ENCODE peak calls at places on chromosomes 2 and 18, in ten cellular contexts. S, O, B, U, X, R, L, H, P and F are unnamed samples. For H3K27me3, the result is how much of the 10 kb centered on the place peaks cover.

GRCh38 chr2:171741189-171741588 is 53.9 kb downstream of the DYNC1I2 start:
- DNase-seq in S (no peak), O (no peak), B (no peak), U (no peak), X (peak), R (peak), L (no peak), H (no peak), P (no peak), F (peak)

GRCh38 chr2:160993543-160994090 is 166.6 kb upstream of the TANK start:
- DNase-seq in S (no peak), O (no peak), B (no peak), U (no peak), X (no peak), R (no peak), L (no peak), H (no peak), P (no peak), F (no peak)

GRCh38 chr2:200713704-200714064 is 98.0 kb upstream of the BZW1 start:
- DNase-seq in S (no peak), O (no peak), B (peak), U (no peak), X (no peak), R (no peak), L (no peak), H (no peak), P (no peak), F (peak)

GRCh38 chr2:168851674-168852320 is 38.4 kb downstream of the SPC25 start:
- DNase-seq in S (no peak), O (no peak), B (no peak), U (no peak), X (no peak), R (peak), L (no peak), H (no peak), P (peak), F (no peak)

GRCh38 chr18:49933530-49933929 is 120.2 kb upstream of the ACAA2 start:
- DNase-seq in S (peak), O (no peak), B (no peak), U (no peak), X (no peak), R (peak), L (no peak), H (no peak), P (no peak), F (no peak)

GRCh38 chr2:223744580-223744979 is 92.8 kb downstream of the AP1S3 start:
- DNase-seq in S (no peak), O (no peak), B (no peak), U (no peak), X (no peak), R (peak), L (no peak), H (no peak), P (no peak), F (no peak)

GRCh38 chr2:46810195-46810594 is 105.4 kb downstream of the MCFD2 start:
- DNase-seq in S (no peak), O (no peak), B (no peak), U (no peak), X (no peak), R (no peak), L (no peak), H (no peak), P (no peak), F (no peak)

GRCh38 chr18:69400976-69401474 is 337 bp downstream of the DOK6 start:
- DNase-seq in S (no peak), O (no peak), B (no peak), U (peak), X (no peak), R (peak), L (peak), H (no peak), P (peak), F (no peak)

GRCh38 chr2:45907592-45907991 is 256.1 kb downstream of the PRKCE start:
- DNase-seq in S (no peak), O (no peak), B (no peak), U (no peak), X (no peak), R (no peak), L (no peak), H (no peak), P (no peak), F (no peak)

GRCh38 chr2:8542381-8543064 is 139.3 kb upstream of the ID2 start:
- DNase-seq in S (no peak), O (peak), B (no peak), U (no peak), X (no peak), R (no peak), L (no peak), H (no peak), P (no peak), F (no peak)

GRCh38 chr2:42858140-42859005 is 66.0 kb upstream of the HAAO start:
- DNase-seq in S (no peak), O (no peak), B (no peak), U (no peak), X (no peak), R (no peak), L (no peak), H (no peak), P (no peak), F (no peak)

GRCh38 chr2:20450201-20451108 is 3.6 kb downstream of the RHOB start:
- DNase-seq in S (peak), O (no peak), B (no peak), U (no peak), X (no peak), R (peak), L (peak), H (peak), P (peak), F (no peak)

GRCh38 chr18:42860011-42860410 is 255.5 kb downstream of the RIT2 start:
- DNase-seq in S (no peak), O (no peak), B (no peak), U (no peak), X (no peak), R (peak), L (no peak), H (no peak), P (no peak), F (no peak)

GRCh38 chr2:159035790-159036411 is 67.5 kb downstream of the TANC1 start:
- DNase-seq in S (no peak), O (no peak), B (peak), U (no peak), X (no peak), R (peak), L (peak), H (no peak), P (no peak), F (no peak)

GRCh38 chr18:45890606-45891005 is 65.1 kb downstream of the SIGLEC15 start:
- DNase-seq in S (no peak), O (no peak), B (no peak), U (no peak), X (no peak), R (no peak), L (no peak), H (no peak), P (no peak), F (no peak)

GRCh38 chr2:96815326-96816126 is 542 bp upstream of the CNNM3 start:
- DNase-seq in S (no peak), O (no peak), B (no peak), U (no peak), X (peak), R (peak), L (peak), H (no peak), P (no peak), F (no peak)

GRCh38 chr2:227921648-227922047 is 50.2 kb downstream of the DAW1 start:
- DNase-seq in S (no peak), O (no peak), B (no peak), U (no peak), X (no peak), R (no peak), L (no peak), H (no peak), P (no peak), F (no peak)

GRCh38 chr18:63286926-63287325 is 32.6 kb downstream of the BCL2 start:
- DNase-seq in S (no peak), O (no peak), B (no peak), U (no peak), X (peak), R (no peak), L (no peak), H (no peak), P (no peak), F (no peak)

GRCh38 chr18:56086786-56087185 is 498.8 kb upstream of the TCF4 start:
- DNase-seq in S (no peak), O (no peak), B (no peak), U (no peak), X (no peak), R (no peak), L (no peak), H (no peak), P (no peak), F (no peak)

GRCh38 chr18:24704921-24705620 is 244.6 kb downstream of the HRH4 start:
- DNase-seq in S (no peak), O (no peak), B (no peak), U (no peak), X (no peak), R (peak), L (no peak), H (peak), P (no peak), F (no peak)

GRCh38 chr18:37617623-37618022 is 52.0 kb upstream of the CELF4 start:
- DNase-seq in S (no peak), O (no peak), B (no peak), U (no peak), X (no peak), R (no peak), L (no peak), H (no peak), P (no peak), F (no peak)

GRCh38 chr18:38362286-38362792 is 796.7 kb upstream of the CELF4 start:
- DNase-seq in S (no peak), O (no peak), B (no peak), U (no peak), X (no peak), R (no peak), L (peak), H (no peak), P (no peak), F (no peak)

GRCh38 chr2:162000466-162000865 is 73.5 kb downstream of the DPP4 start:
- DNase-seq in S (no peak), O (no peak), B (no peak), U (no peak), X (no peak), R (no peak), L (no peak), H (no peak), P (no peak), F (no peak)

GRCh38 chr2:185208261-185208660 is 530.3 kb upstream of the FSIP2 start:
- DNase-seq in S (no peak), O (no peak), B (no peak), U (no peak), X (peak), R (peak), L (peak), H (no peak), P (no peak), F (no peak)

GRCh38 chr2:152615177-152615576 is 102.1 kb downstream of the PRPF40A start:
- DNase-seq in S (no peak), O (no peak), B (no peak), U (no peak), X (no peak), R (no peak), L (no peak), H (no peak), P (no peak), F (no peak)

GRCh38 chr2:228703099-228703498 is 521.6 kb upstream of the SPHKAP start:
- DNase-seq in S (no peak), O (no peak), B (no peak), U (no peak), X (no peak), R (no peak), L (no peak), H (no peak), P (no peak), F (no peak)

GRCh38 chr2:43537137-43537536 is 58.7 kb downstream of the THADA start:
- DNase-seq in S (no peak), O (no peak), B (no peak), U (no peak), X (no peak), R (no peak), L (no peak), H (no peak), P (no peak), F (no peak)

GRCh38 chr2:9984217-9984739 is 32.8 kb downstream of the GRHL1 start:
- DNase-seq in S (no peak), O (no peak), B (no peak), U (no peak), X (peak), R (peak), L (peak), H (no peak), P (no peak), F (no peak)

GRCh38 chr2:121884515-121884915 is 129.1 kb downstream of the TSN start:
- DNase-seq in S (no peak), O (no peak), B (no peak), U (no peak), X (no peak), R (no peak), L (peak), H (no peak), P (no peak), F (no peak)

GRCh38 chr2:26429779-26430654 is 28.3 kb downstream of the DRC1 start:
- DNase-seq in S (no peak), O (no peak), B (no peak), U (no peak), X (no peak), R (peak), L (no peak), H (no peak), P (no peak), F (no peak)

GRCh38 chr2:36672199-36672598 is 24.3 kb upstream of the VIT start:
- DNase-seq in S (no peak), O (no peak), B (no peak), U (no peak), X (peak), R (peak), L (peak), H (no peak), P (no peak), F (no peak)

GRCh38 chr2:1886405-1886992 is 142.2 kb upstream of the PXDN start:
- DNase-seq in S (peak), O (no peak), B (no peak), U (peak), X (peak), R (peak), L (peak), H (no peak), P (peak), F (no peak)

GRCh38 chr2:3251974-3252373 is 125.6 kb downstream of the EIPR1 start:
- DNase-seq in S (no peak), O (no peak), B (no peak), U (no peak), X (no peak), R (no peak), L (no peak), H (no peak), P (no peak), F (no peak)

GRCh38 chr2:158184556-158185343 is 83.1 kb downstream of the UPP2 start:
- DNase-seq in S (no peak), O (no peak), B (no peak), U (no peak), X (no peak), R (no peak), L (no peak), H (no peak), P (no peak), F (no peak)

GRCh38 chr2:109130726-109130995 is 1.7 kb downstream of the SH3RF3 start:
- DNase-seq in S (peak), O (no peak), B (no peak), U (no peak), X (peak), R (no peak), L (no peak), H (no peak), P (no peak), F (no peak)

GRCh38 chr2:135962401-135963138 is 22.9 kb downstream of the DARS1 start:
- DNase-seq in S (no peak), O (no peak), B (no peak), U (no peak), X (no peak), R (peak), L (no peak), H (no peak), P (no peak), F (no peak)

DNA sequence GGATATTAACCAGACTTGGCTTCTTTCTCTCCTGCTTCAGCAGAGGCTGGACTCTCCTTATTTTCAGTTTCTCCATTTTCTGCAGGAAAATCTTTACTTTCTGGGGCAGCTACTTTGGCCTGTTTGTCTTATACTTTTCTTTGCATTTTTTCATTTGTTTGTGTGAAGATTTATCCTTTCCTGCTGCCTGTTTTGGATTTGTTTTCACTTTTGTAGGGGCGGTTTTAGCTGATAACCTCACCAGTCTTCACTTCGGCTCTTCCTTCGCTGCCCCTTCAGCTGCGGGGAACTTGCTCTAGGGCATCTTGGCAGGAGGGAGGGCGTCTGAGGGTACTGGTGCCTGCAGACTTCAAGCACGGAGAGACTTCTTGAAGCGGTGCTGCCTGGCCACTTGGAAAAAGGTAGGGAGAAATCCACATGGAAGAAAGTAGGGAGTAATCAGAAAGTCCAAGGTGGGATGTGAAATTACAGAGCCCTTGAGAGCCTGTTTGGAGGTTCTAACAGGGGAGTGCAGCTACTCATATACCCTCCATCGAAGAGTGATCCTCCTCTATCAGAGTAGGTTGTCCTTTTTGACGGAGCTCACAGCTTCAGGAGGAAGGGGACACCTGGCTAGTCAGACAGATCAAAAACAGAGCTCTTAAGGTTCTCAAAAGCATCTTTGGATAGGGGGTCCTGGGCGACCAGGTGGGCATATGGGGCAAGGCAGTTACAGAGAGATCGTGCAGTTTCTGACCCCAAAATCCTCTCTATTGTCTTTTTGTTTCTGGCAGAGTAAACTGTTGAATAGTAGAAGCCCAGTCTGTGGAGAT is 14.6 kb upstream of the ZDBF2 start:
- DNase-seq in S (no peak), O (no peak), B (no peak), U (no peak), X (no peak), R (no peak), L (no peak), H (no peak), P (no peak), F (no peak)
- H3K27me3 ChIP-seq in S (under half), O (under half), B (under half), U (half or more), X (under half), R (under half), L (under half), H (under half), P (under half), F (under half)

GRCh38 chr2:208406474-208407451 is at the start of gene PTH2R:
- DNase-seq in S (no peak), O (no peak), B (no peak), U (peak), X (no peak), R (peak), L (peak), H (no peak), P (no peak), F (no peak)

GRCh38 chr2:208407667-208408066 is 1.1 kb downstream of the PTH2R start:
- DNase-seq in S (no peak), O (no peak), B (no peak), U (no peak), X (peak), R (peak), L (peak), H (no peak), P (no peak), F (no peak)
- H3K27me3 ChIP-seq in S (under half), O (under half), B (under half), U (under half), X (under half), R (under half), L (under half), H (under half), P (under half), F (under half)

GRCh38 chr2:231037731-231038482 is 584 bp downstream of the C2orf72 start:
- DNase-seq in S (no peak), O (no peak), B (no peak), U (no peak), X (no peak), R (no peak), L (peak), H (no peak), P (no peak), F (no peak)

GRCh38 chr2:231039294-231039664 is 2.0 kb downstream of the C2orf72 start:
- DNase-seq in S (no peak), O (no peak), B (no peak), U (no peak), X (no peak), R (no peak), L (no peak), H (no peak), P (no peak), F (no peak)

GRCh38 chr2:231039821-231040364 is 2.6 kb downstream of the C2orf72 start:
- DNase-seq in S (no peak), O (no peak), B (no peak), U (no peak), X (no peak), R (no peak), L (no peak), H (no peak), P (no peak), F (no peak)

GRCh38 chr2:231037202-231037730 is at the start of gene C2orf72:
- DNase-seq in S (no peak), O (no peak), B (no peak), U (no peak), X (no peak), R (no peak), L (peak), H (no peak), P (no peak), F (no peak)

GRCh38 chr2:231038483-231039293 is 1.4 kb downstream of the C2orf72 start:
- DNase-seq in S (no peak), O (no peak), B (no peak), U (no peak), X (no peak), R (no peak), L (peak), H (no peak), P (no peak), F (no peak)
- H3K27me3 ChIP-seq in S (under half), O (under half), B (under half), U (half or more), X (under half), R (under half), L (half or more), H (under half), P (under half), F (under half)

GRCh38 chr2:126970583-126970982 is 71.9 kb downstream of the TEX51 start:
- DNase-seq in S (no peak), O (no peak), B (no peak), U (no peak), X (no peak), R (no peak), L (peak), H (no peak), P (no peak), F (no peak)
- H3K27me3 ChIP-seq in S (under half), O (under half), B (under half), U (under half), X (under half), R (under half), L (under half), H (under half), P (under half), F (under half)